ENCODE peak calls at places on chromosomes 4 and X, in four cellular contexts. W is stimulated activated CD4-positive, alpha-beta T cell treated with anti-CD3 and anti-CD28 coated beads, Interleukin-15, amount 100 ng/mL, for 24 hours; A is HEK293T; Y is GM23338. X is an unnamed sample.

GRCh38 chrX:108117988-108118387 is 26.4 kb downstream of the ATG4A start:
- DNase-seq in W (no peak), Y (no peak), A (no peak), X (no peak)

GRCh38 chrX:153673398-153674218 is at the start of gene PNCK:
- DNase-seq in A (no peak), W (no peak), Y (peak), X (no peak)

GRCh38 chr4:155271557-155271956 is 63.1 kb downstream of the NPY2R start:
- DNase-seq in Y (peak), A (no peak), W (no peak), X (no peak)

GRCh38 chr4:26879805-26880204 is 19.2 kb downstream of the STIM2 start:
- DNase-seq in W (no peak), A (no peak), Y (no peak), X (no peak)

GRCh38 chr4:4759883-4760282 is 99.6 kb upstream of the MSX1 start:
- DNase-seq in W (no peak), A (no peak), Y (no peak), X (no peak)

GRCh38 chr4:13530823-13531608 is 13.3 kb downstream of the NKX3-2 start:
- DNase-seq in A (no peak), W (no peak), Y (peak), X (no peak)

GRCh38 chr4:140092094-140092820 is 61.7 kb downstream of the MAML3 start:
- DNase-seq in Y (peak), A (peak), W (peak), X (no peak)

GRCh38 chr4:7462509-7462971 is 27.8 kb upstream of the PSAPL1 start:
- DNase-seq in A (no peak), Y (peak), W (no peak), X (peak)

GRCh38 chrX:115547448-115547847 is 13.5 kb upstream of the PLS3 start:
- DNase-seq in Y (peak), A (peak), W (no peak), X (no peak)

GRCh38 chr4:23788460-23788859 is 101.4 kb downstream of the PPARGC1A start:
- DNase-seq in A (no peak), W (no peak), Y (no peak), X (peak)

GRCh38 chr4:114562176-114562904 is 36.3 kb upstream of the UGT8 start:
- DNase-seq in W (no peak), A (no peak), Y (peak), X (no peak)

GRCh38 chr4:31236635-31237173 is 516.5 kb downstream of the PCDH7 start:
- DNase-seq in W (no peak), Y (no peak), A (no peak), X (no peak)

GRCh38 chr4:54268151-54268550 is 39.1 kb downstream of the PDGFRA start:
- DNase-seq in Y (no peak), W (no peak), A (no peak), X (peak)

GRCh38 chr4:8019396-8020365 is 80.0 kb upstream of the AFAP1 start:
- DNase-seq in W (no peak), A (no peak), Y (no peak), X (no peak)

GRCh38 chr4:180028682-180029081 is 2214.5 kb upstream of the TENM3 start:
- DNase-seq in Y (peak), W (peak), A (peak), X (peak)

GRCh38 chr4:39617534-39617933 is 21.1 kb downstream of the SMIM14 start:
- DNase-seq in A (no peak), W (no peak), Y (no peak), X (no peak)

GRCh38 chr4:149031399-149031798 is 589.2 kb upstream of the NR3C2 start:
- DNase-seq in A (no peak), W (no peak), Y (peak), X (peak)

GRCh38 chr4:47468686-47469365 is 5.3 kb upstream of the COMMD8 start:
- DNase-seq in Y (no peak), A (no peak), W (no peak), X (no peak)

GRCh38 chrX:153470411-153471363 is at the start of gene HAUS7:
- DNase-seq in Y (peak), W (peak), A (peak), X (peak)

GRCh38 chr4:41678951-41679350 is 69.6 kb downstream of the PHOX2B start:
- DNase-seq in Y (no peak), W (no peak), A (no peak), X (no peak)

GRCh38 chr4:52157641-52158316 is 106.7 kb downstream of the SPATA18 start:
- DNase-seq in Y (peak), W (no peak), A (no peak), X (no peak)

GRCh38 chr4:8010618-8011017 is 71.0 kb upstream of the AFAP1 start:
- DNase-seq in W (no peak), Y (no peak), A (peak), X (peak)

GRCh38 chr4:130233377-130234047 is 1137.6 kb downstream of the C4orf33 start:
- DNase-seq in A (no peak), Y (no peak), W (no peak), X (no peak)

GRCh38 chr4:125736057-125736456 is 421.3 kb downstream of the FAT4 start:
- DNase-seq in W (no peak), Y (peak), A (no peak), X (peak)

GRCh38 chr4:7394681-7395451 is 39.9 kb downstream of the PSAPL1 start:
- DNase-seq in W (no peak), Y (no peak), A (no peak), X (no peak)

GRCh38 chrX:115324194-115324593 is 34.7 kb downstream of the LUZP4 start:
- DNase-seq in Y (no peak), W (no peak), A (no peak), X (peak)

GRCh38 chr4:82833696-82834313 is 35.2 kb upstream of the SCD5 start:
- DNase-seq in A (peak), Y (no peak), W (no peak), X (peak)

GRCh38 chr4:38625508-38625907 is 38.5 kb upstream of the KLF3 start:
- DNase-seq in Y (no peak), A (no peak), W (no peak), X (no peak)

GRCh38 chr4:79141530-79141929 is 184.3 kb downstream of the NAA11 start:
- DNase-seq in W (no peak), Y (peak), A (peak), X (peak)

X was measured in kidney tubule cell.